ENCODE peak calls at places on chromosomes 4 and X, in five cellular contexts. One of them, this sample, is unnamed.

GRCh38 chrX:4932790-4933189 is 1219.3 kb upstream of the PRKX start:
- DNase-seq in HFFc6: no peak
- DNase-seq in colonic mucosa: no peak
- DNase-seq in tibial artery: no peak
- DNase-seq in Caco-2: no peak
- DNase-seq in this sample: no peak

GRCh38 chrX:142994988-142995387 is 30.7 kb upstream of the SPANXN4 start:
- DNase-seq in Caco-2: no peak
- DNase-seq in HFFc6: no peak
- DNase-seq in colonic mucosa: peak; percentile 26
- DNase-seq in tibial artery: no peak
- DNase-seq in this sample: no peak

GRCh38 chrX:24396236-24396929 is 35.9 kb downstream of the SUPT20HL1 start:
- DNase-seq in colonic mucosa: no peak
- DNase-seq in Caco-2: no peak
- DNase-seq in tibial artery: peak; percentile 23
- DNase-seq in HFFc6: no peak
- DNase-seq in this sample: no peak

GRCh38 chr4:54499308-54500074 is 158.3 kb upstream of the KIT start:
- DNase-seq in tibial artery: no peak
- DNase-seq in HFFc6: peak; percentile 61
- DNase-seq in Caco-2: no peak
- DNase-seq in colonic mucosa: no peak
- DNase-seq in this sample: no peak

GRCh38 chr4:71978192-71978845 is 53.5 kb upstream of the NPFFR2 start:
- DNase-seq in HFFc6: no peak
- DNase-seq in Caco-2: no peak
- DNase-seq in colonic mucosa: no peak
- DNase-seq in tibial artery: no peak
- DNase-seq in this sample: no peak

GRCh38 chrX:133587818-133588217 is 172.5 kb upstream of the GPC4 start:
- DNase-seq in colonic mucosa: no peak
- DNase-seq in Caco-2: no peak
- DNase-seq in tibial artery: no peak
- DNase-seq in HFFc6: no peak
- DNase-seq in this sample: no peak

GRCh38 chr4:95949808-95950207 is 109.9 kb downstream of the PDHA2 start:
- DNase-seq in Caco-2: no peak
- DNase-seq in colonic mucosa: no peak
- DNase-seq in tibial artery: no peak
- DNase-seq in HFFc6: no peak
- DNase-seq in this sample: no peak

GRCh38 chr4:61630548-61630947 is 430.4 kb downstream of the ADGRL3 start:
- DNase-seq in tibial artery: no peak
- DNase-seq in HFFc6: no peak
- DNase-seq in Caco-2: no peak
- DNase-seq in colonic mucosa: no peak
- DNase-seq in this sample: no peak

GRCh38 chrX:38641197-38641596 is 79.9 kb downstream of the TSPAN7 start:
- DNase-seq in HFFc6: no peak
- DNase-seq in colonic mucosa: no peak
- DNase-seq in Caco-2: peak; percentile 3
- DNase-seq in tibial artery: no peak
- DNase-seq in this sample: no peak

GRCh38 chr4:141395919-141396318 is 175.2 kb downstream of the ZNF330 start:
- DNase-seq in tibial artery: no peak
- DNase-seq in colonic mucosa: no peak
- DNase-seq in HFFc6: no peak
- DNase-seq in Caco-2: no peak
- DNase-seq in this sample: no peak

GRCh38 chr4:75696036-75696435 is 22.8 kb upstream of the G3BP2 start:
- DNase-seq in tibial artery: no peak
- DNase-seq in colonic mucosa: peak; percentile 70
- DNase-seq in Caco-2: peak; percentile 23
- DNase-seq in HFFc6: no peak
- DNase-seq in this sample: no peak

GRCh38 chr4:155617312-155617711 is 49.3 kb upstream of the GUCY1A1 start:
- DNase-seq in HFFc6: no peak
- DNase-seq in Caco-2: no peak
- DNase-seq in colonic mucosa: no peak
- DNase-seq in tibial artery: no peak
- DNase-seq in this sample: no peak

GRCh38 chr4:126242679-126243390 is 928.1 kb downstream of the FAT4 start:
- DNase-seq in colonic mucosa: no peak
- DNase-seq in Caco-2: no peak
- DNase-seq in tibial artery: peak; percentile 34
- DNase-seq in HFFc6: no peak
- DNase-seq in this sample: peak; percentile 52

GRCh38 chrX:127207326-127207725 is 387.8 kb downstream of the PRR32 start:
- DNase-seq in HFFc6: no peak
- DNase-seq in colonic mucosa: no peak
- DNase-seq in Caco-2: no peak
- DNase-seq in tibial artery: no peak
- DNase-seq in this sample: no peak

GRCh38 chrX:14948701-14949100 is 75.5 kb downstream of the MOSPD2 start:
- DNase-seq in HFFc6: peak; percentile 5
- DNase-seq in colonic mucosa: no peak
- DNase-seq in tibial artery: no peak
- DNase-seq in Caco-2: no peak
- DNase-seq in this sample: no peak

GRCh38 chrX:112636288-112636687 is 43.5 kb downstream of the LHFPL1 start:
- DNase-seq in colonic mucosa: no peak
- DNase-seq in Caco-2: no peak
- DNase-seq in HFFc6: no peak
- DNase-seq in tibial artery: no peak
- DNase-seq in this sample: no peak

GRCh38 chrX:43615677-43616076 is 40.4 kb upstream of the MAOA start:
- DNase-seq in tibial artery: no peak
- DNase-seq in colonic mucosa: no peak
- DNase-seq in Caco-2: no peak
- DNase-seq in HFFc6: no peak
- DNase-seq in this sample: no peak

GRCh38 chrX:104427693-104428092 is 138.3 kb upstream of the IL1RAPL2 start:
- DNase-seq in Caco-2: no peak
- DNase-seq in colonic mucosa: no peak
- DNase-seq in tibial artery: no peak
- DNase-seq in HFFc6: no peak
- DNase-seq in this sample: no peak

GRCh38 chrX:39613508-39613921 is 484.2 kb downstream of the BCOR start:
- DNase-seq in Caco-2: peak; percentile 1
- DNase-seq in tibial artery: no peak
- DNase-seq in colonic mucosa: peak; percentile 46
- DNase-seq in HFFc6: no peak
- DNase-seq in this sample: peak; percentile 42

GRCh38 chr4:121760205-121760604 is 4.8 kb downstream of the SMIM43 start:
- DNase-seq in Caco-2: no peak
- DNase-seq in tibial artery: no peak
- DNase-seq in HFFc6: no peak
- DNase-seq in colonic mucosa: no peak
- DNase-seq in this sample: no peak

GRCh38 chr4:39305902-39306677 is 60.1 kb downstream of the RFC1 start:
- DNase-seq in colonic mucosa: no peak
- DNase-seq in HFFc6: no peak
- DNase-seq in Caco-2: no peak
- DNase-seq in tibial artery: no peak
- DNase-seq in this sample: no peak

GRCh38 chrX:44503550-44503949 is 39.1 kb downstream of the FUNDC1 start:
- DNase-seq in Caco-2: no peak
- DNase-seq in tibial artery: no peak
- DNase-seq in HFFc6: no peak
- DNase-seq in colonic mucosa: peak; percentile 56
- DNase-seq in this sample: no peak

GRCh38 chrX:110003167-110004156 is 548 bp downstream of the TMEM164 start:
- DNase-seq in tibial artery: peak; percentile 23
- DNase-seq in HFFc6: no peak
- DNase-seq in colonic mucosa: no peak
- DNase-seq in Caco-2: no peak
- DNase-seq in this sample: peak; percentile 9

GRCh38 chr4:16732741-16733140 is 165.7 kb downstream of the LDB2 start:
- DNase-seq in tibial artery: no peak
- DNase-seq in HFFc6: no peak
- DNase-seq in colonic mucosa: no peak
- DNase-seq in Caco-2: no peak
- DNase-seq in this sample: no peak

GRCh38 chr4:135838889-135839288 is 1637.3 kb upstream of the PABPC4L start:
- DNase-seq in HFFc6: peak; percentile 3
- DNase-seq in colonic mucosa: no peak
- DNase-seq in Caco-2: peak; percentile 10
- DNase-seq in tibial artery: no peak
- DNase-seq in this sample: no peak

GRCh38 chr4:48299560-48299959 is 29.9 kb upstream of the TEC start:
- DNase-seq in tibial artery: no peak
- DNase-seq in Caco-2: no peak
- DNase-seq in colonic mucosa: no peak
- DNase-seq in HFFc6: no peak
- DNase-seq in this sample: no peak

GRCh38 chr4:56424697-56425514 is 10.5 kb downstream of the PPAT start:
- DNase-seq in HFFc6: no peak
- DNase-seq in colonic mucosa: peak; percentile 44
- DNase-seq in tibial artery: no peak
- DNase-seq in Caco-2: peak; percentile 17
- DNase-seq in this sample: no peak

DNA sequence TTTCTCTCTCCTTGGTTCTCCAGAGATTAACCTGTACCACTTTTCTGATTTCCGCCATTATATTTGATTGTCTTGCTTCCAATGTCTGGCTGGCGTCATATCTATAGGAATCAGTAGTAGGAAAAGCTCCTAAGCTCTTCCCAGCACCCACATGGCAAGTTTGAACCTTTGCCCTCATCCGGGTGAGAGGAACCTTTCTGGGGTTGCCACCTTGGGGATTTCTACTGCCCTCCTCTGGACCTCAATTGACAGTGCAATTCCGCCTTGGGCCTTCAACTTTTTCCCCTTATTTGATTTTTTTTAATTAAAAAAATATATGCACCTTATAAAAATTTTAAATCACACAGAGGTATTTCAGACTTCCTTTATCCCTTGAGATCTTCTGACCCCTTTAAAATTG is 2.0 kb upstream of the CXorf66 start:
- DNase-seq in colonic mucosa: peak; percentile 22
- DNase-seq in HFFc6: no peak
- DNase-seq in Caco-2: no peak
- DNase-seq in tibial artery: no peak
- DNase-seq in this sample: no peak
- TF ChIP-seq CTCF in colonic mucosa: no peak
- TF ChIP-seq CTCF in HFFc6: peak; percentile 71
- TF ChIP-seq CTCF in Caco-2: no peak
- TF ChIP-seq CTCF in tibial artery: no peak
- TF ChIP-seq CTCF in this sample: no peak

GRCh38 chr4:175953960-175954521 is 111.6 kb upstream of the WDR17 start:
- DNase-seq in tibial artery: no peak
- DNase-seq in Caco-2: no peak
- DNase-seq in colonic mucosa: no peak
- DNase-seq in HFFc6: no peak
- DNase-seq in this sample: no peak
- TF ChIP-seq CTCF in tibial artery: no peak
- TF ChIP-seq CTCF in Caco-2: no peak
- TF ChIP-seq CTCF in colonic mucosa: no peak
- TF ChIP-seq CTCF in HFFc6: peak; percentile 18
- TF ChIP-seq CTCF in this sample: peak; percentile 2

GRCh38 chr4:77235289-77235854 is 78.4 kb downstream of the CCNG2 start:
- DNase-seq in Caco-2: no peak
- DNase-seq in tibial artery: no peak
- DNase-seq in colonic mucosa: no peak
- DNase-seq in HFFc6: no peak
- DNase-seq in this sample: no peak

GRCh38 chr4:77236806-77237205 is 79.8 kb downstream of the CCNG2 start:
- DNase-seq in HFFc6: no peak
- DNase-seq in Caco-2: no peak
- DNase-seq in tibial artery: no peak
- DNase-seq in colonic mucosa: no peak
- DNase-seq in this sample: no peak

DNA sequence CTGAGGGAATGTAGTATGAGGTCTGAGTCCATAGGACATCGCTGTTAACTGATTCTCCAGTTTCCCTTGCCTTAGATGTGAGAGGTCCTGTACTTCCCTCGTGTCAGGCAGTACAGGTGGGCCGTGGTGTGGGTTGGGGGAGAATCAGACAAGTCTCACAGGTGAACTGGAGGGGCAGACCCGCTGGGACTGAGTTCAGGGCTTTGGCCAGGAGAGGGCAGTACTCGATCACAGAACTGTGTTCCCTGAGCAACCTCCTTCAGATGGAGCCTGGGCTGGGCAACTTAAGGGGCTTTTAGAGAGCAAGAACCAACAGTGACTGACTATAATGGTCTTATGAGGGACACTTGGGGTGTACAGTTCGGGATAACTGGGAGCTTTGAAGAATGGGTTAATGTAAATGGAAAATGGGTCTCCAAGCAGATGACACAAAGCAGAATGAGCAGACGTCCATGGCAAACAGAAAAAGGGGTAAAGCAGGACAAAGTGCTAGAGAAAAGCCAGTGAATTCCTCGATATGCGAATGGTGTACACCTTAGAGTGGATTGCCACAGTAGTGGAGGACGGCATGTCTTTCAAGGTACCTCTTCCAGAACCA is 83.6 kb downstream of the CCNG2 start:
- DNase-seq in tibial artery: peak; percentile 23
- DNase-seq in Caco-2: peak; percentile 78
- DNase-seq in HFFc6: peak; percentile 23
- DNase-seq in colonic mucosa: peak; percentile 68
- DNase-seq in this sample: peak; percentile 40
- TF ChIP-seq CTCF in tibial artery: peak; percentile 58
- TF ChIP-seq CTCF in Caco-2: peak; percentile 73
- TF ChIP-seq CTCF in HFFc6: peak; percentile 91
- TF ChIP-seq CTCF in colonic mucosa: peak; percentile 73
- TF ChIP-seq CTCF in this sample: peak; percentile 63

GRCh38 chrX:128365523-128365922 is 313.3 kb upstream of the ACTRT1 start:
- DNase-seq in Caco-2: no peak
- DNase-seq in HFFc6: no peak
- DNase-seq in tibial artery: no peak
- DNase-seq in colonic mucosa: no peak
- DNase-seq in this sample: no peak
- TF ChIP-seq CTCF in Caco-2: no peak
- TF ChIP-seq CTCF in HFFc6: no peak
- TF ChIP-seq CTCF in tibial artery: no peak
- TF ChIP-seq CTCF in colonic mucosa: no peak
- TF ChIP-seq CTCF in this sample: no peak

DNA sequence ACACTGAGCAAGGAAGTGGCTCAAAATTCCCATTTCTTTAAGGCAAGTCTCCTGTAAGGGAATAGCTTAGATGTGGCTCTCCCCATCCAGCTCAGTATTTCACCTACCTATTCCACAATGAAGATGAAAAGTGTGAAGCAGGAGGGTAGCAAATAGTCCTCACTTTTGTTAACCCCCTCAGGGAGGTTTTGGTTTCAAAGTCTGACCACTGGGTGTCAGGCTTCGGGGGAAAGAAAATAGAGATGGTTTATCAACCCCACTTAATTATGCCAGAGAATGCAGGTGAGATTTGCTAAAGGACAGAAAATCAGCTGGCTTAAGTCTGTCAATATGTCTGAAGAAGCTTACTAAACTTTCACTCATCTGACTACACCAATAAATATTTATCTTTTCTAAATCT is 69.5 kb downstream of the DHX15 start:
- DNase-seq in Caco-2: peak; percentile 15
- DNase-seq in tibial artery: no peak
- DNase-seq in colonic mucosa: no peak
- DNase-seq in HFFc6: no peak
- DNase-seq in this sample: no peak
- TF ChIP-seq CTCF in Caco-2: no peak
- TF ChIP-seq CTCF in tibial artery: no peak
- TF ChIP-seq CTCF in colonic mucosa: no peak
- TF ChIP-seq CTCF in HFFc6: peak; percentile 64
- TF ChIP-seq CTCF in this sample: no peak